ENCODE peak calls at places on chromosomes 6 and 20, in five cellular contexts. B is CD4-positive, alpha-beta T cell; R is D341Med; G is astrocyte of the spinal cord; V is activated naive CD8-positive, alpha-beta T cell treated with anti-CD3 and anti-CD28 coated beads, Interleukin-2, amount 50 U/mL, for 24 hours. F is an unnamed sample.

GRCh38 chr20:34510575-34510974 is 5.6 kb upstream of the DYNLRB1 start:
- DNase-seq in B (no peak), R (no peak), G (no peak), V (no peak), F (no peak)

GRCh38 chr6:106250997-106251396 is 74.6 kb downstream of the ATG5 start:
- DNase-seq in B (no peak), R (no peak), G (no peak), V (no peak), F (no peak)

GRCh38 chr6:117463762-117464665 is 18.5 kb upstream of the DCBLD1 start:
- DNase-seq in B (no peak), R (no peak), G (peak; percentile 80), V (no peak), F (no peak)

GRCh38 chr20:44361021-44361420 is 5.5 kb downstream of the HNF4A start:
- DNase-seq in B (no peak), R (no peak), G (no peak), V (no peak), F (no peak)

GRCh38 chr6:40349092-40349491 is 238.1 kb downstream of the LRFN2 start:
- DNase-seq in B (no peak), R (peak; percentile 57), G (no peak), V (no peak), F (no peak)

GRCh38 chr20:20814685-20815084 is 102.2 kb upstream of the RALGAPA2 start:
- DNase-seq in B (no peak), R (no peak), G (no peak), V (no peak), F (no peak)

GRCh38 chr6:51513891-51514290 is 573.5 kb downstream of the PKHD1 start:
- DNase-seq in B (no peak), R (no peak), G (no peak), V (no peak), F (no peak)

GRCh38 chr6:34249469-34250370 is 914 bp upstream of the SMIM29 start:
- DNase-seq in B (no peak), R (peak; percentile 4), G (no peak), V (no peak), F (no peak)

GRCh38 chr6:130105996-130106704 is 87.8 kb downstream of the L3MBTL3 start:
- DNase-seq in B (no peak), R (no peak), G (no peak), V (no peak), F (no peak)

GRCh38 chr20:46640536-46641311 is 10.5 kb downstream of the SLC13A3 start:
- DNase-seq in B (no peak), R (no peak), G (no peak), V (no peak), F (no peak)

GRCh38 chr6:16145038-16145437 is 16.2 kb downstream of the MYLIP start:
- DNase-seq in B (no peak), R (no peak), G (no peak), V (no peak), F (no peak)

GRCh38 chr20:52001999-52002666 is 189.4 kb downstream of the ZFP64 start:
- DNase-seq in B (no peak), R (no peak), G (no peak), V (no peak), F (no peak)

GRCh38 chr20:48384147-48384818 is 443.5 kb downstream of the PREX1 start:
- DNase-seq in B (no peak), R (no peak), G (no peak), V (peak; percentile 14), F (no peak)

GRCh38 chr20:16123623-16124022 is 449.6 kb downstream of the KIF16B start:
- DNase-seq in B (no peak), R (no peak), G (no peak), V (no peak), F (no peak)

GRCh38 chr6:161498359-161498758 is 224.5 kb upstream of the AGPAT4 start:
- DNase-seq in B (no peak), R (peak; percentile 32), G (peak; percentile 38), V (no peak), F (no peak)

GRCh38 chr20:53444386-53444785 is 149.3 kb downstream of the ZNF217 start:
- DNase-seq in B (no peak), R (no peak), G (no peak), V (no peak), F (no peak)

GRCh38 chr6:170235726-170236125 is 55.2 kb downstream of the DLL1 start:
- DNase-seq in B (no peak), R (no peak), G (no peak), V (no peak), F (no peak)

GRCh38 chr6:108876929-108877775 is 28.9 kb downstream of the ARMC2 start:
- DNase-seq in B (no peak), R (no peak), G (peak; percentile 29), V (no peak), F (no peak)

GRCh38 chr20:12976720-12977633 is 31.8 kb upstream of the SPTLC3 start:
- DNase-seq in B (no peak), R (no peak), G (no peak), V (no peak), F (no peak)

GRCh38 chr6:46581459-46582177 is 71.0 kb downstream of the CYP39A1 start:
- DNase-seq in B (no peak), R (no peak), G (no peak), V (no peak), F (no peak)

F was measured in T-helper 1 cell.